ENCODE peak calls at places on chromosomes 7 and 10, in six cellular contexts. H is Kasumi-1; L is CD8-positive, alpha-beta T cell; J is activated CD4-positive, alpha-beta T cell treated with anti-CD3 and anti-CD28 coated beads, Interleukin-2, amount 50 U/mL, for 4 hours; C is aorta; V is mammary epithelial cell. F is an unnamed sample.

GRCh38 chr10:33556581-33556980 is 222.1 kb upstream of the NRP1 start:
- DNase-seq in H (no peak), L (no peak), J (no peak), C (no peak), V (no peak), F (no peak)

GRCh38 chr10:87842220-87842641 is 21.1 kb downstream of the KLLN start:
- DNase-seq in H (no peak), L (no peak), J (no peak), C (no peak), V (peak), F (no peak)

GRCh38 chr7:158285383-158285770 is 302.2 kb downstream of the PTPRN2 start:
- DNase-seq in H (no peak), L (no peak), J (no peak), C (no peak), V (no peak), F (no peak)

GRCh38 chr7:40709077-40709964 is 574.5 kb downstream of the SUGCT start:
- DNase-seq in H (no peak), L (no peak), J (no peak), C (no peak), V (peak), F (peak)

GRCh38 chr7:93663561-93664299 is 89.2 kb upstream of the CALCR start:
- DNase-seq in H (no peak), L (no peak), J (no peak), C (no peak), V (no peak), F (no peak)

GRCh38 chr7:111833461-111833860 is 271.2 kb upstream of the IMMP2L start:
- DNase-seq in H (no peak), L (no peak), J (no peak), C (no peak), V (peak), F (peak)

GRCh38 chr7:133510326-133511055 is 257.6 kb downstream of the EXOC4 start:
- DNase-seq in H (no peak), L (no peak), J (no peak), C (no peak), V (peak), F (peak)

GRCh38 chr7:135197906-135198655 is 13.2 kb downstream of the WDR91 start:
- DNase-seq in H (no peak), L (no peak), J (no peak), C (no peak), V (no peak), F (no peak)

GRCh38 chr7:99459087-99459486 is 6.9 kb downstream of the ATP5MF start:
- DNase-seq in H (peak), L (no peak), J (no peak), C (no peak), V (no peak), F (peak)

F was measured in fibroblast of the aortic adventitia.